ENCODE peak calls at places on chromosomes 16 and 17, in six cellular contexts. One of them, this sample, is unnamed.
A peak's percentile ranks its signal among the peaks of the same experiment; 100 is the strongest.

GRCh38 chr16:3112058-3112880 is at the start of gene ZNF205:
- DNase-seq in T follicular helper cell: no peak
- DNase-seq in NCI-H1436: peak; percentile 70
- DNase-seq in upper lobe of right lung: peak; percentile 90
- DNase-seq in EL: peak; percentile 74
- DNase-seq in NCI-H748 treated with DMSO at 0.1 percent for 48 hours: peak; percentile 11
- DNase-seq in this sample: peak; percentile 95

GRCh38 chr17:12737740-12738469 is 51.4 kb upstream of the ARHGAP44 start:
- DNase-seq in T follicular helper cell: no peak
- DNase-seq in NCI-H1436: no peak
- DNase-seq in upper lobe of right lung: no peak
- DNase-seq in EL: no peak
- DNase-seq in NCI-H748 treated with DMSO at 0.1 percent for 48 hours: no peak
- DNase-seq in this sample: no peak

GRCh38 chr16:56451753-56452689 is 667 bp downstream of the OGFOD1 start:
- DNase-seq in T follicular helper cell: no peak
- DNase-seq in NCI-H1436: peak; percentile 40
- DNase-seq in upper lobe of right lung: no peak
- DNase-seq in EL: peak; percentile 40
- DNase-seq in NCI-H748 treated with DMSO at 0.1 percent for 48 hours: no peak
- DNase-seq in this sample: peak; percentile 68

GRCh38 chr16:62067182-62067581 is 30.9 kb upstream of the CDH8 start:
- DNase-seq in T follicular helper cell: no peak
- DNase-seq in NCI-H1436: no peak
- DNase-seq in upper lobe of right lung: no peak
- DNase-seq in EL: no peak
- DNase-seq in NCI-H748 treated with DMSO at 0.1 percent for 48 hours: no peak
- DNase-seq in this sample: no peak

GRCh38 chr17:50265690-50266306 is 8.5 kb upstream of the TMEM92 start:
- DNase-seq in T follicular helper cell: no peak
- DNase-seq in NCI-H1436: no peak
- DNase-seq in upper lobe of right lung: peak; percentile 55
- DNase-seq in EL: no peak
- DNase-seq in NCI-H748 treated with DMSO at 0.1 percent for 48 hours: no peak
- DNase-seq in this sample: no peak

GRCh38 chr17:32822996-32823395 is 53.9 kb downstream of the MYO1D start:
- DNase-seq in T follicular helper cell: no peak
- DNase-seq in NCI-H1436: no peak
- DNase-seq in upper lobe of right lung: no peak
- DNase-seq in EL: peak; percentile 15
- DNase-seq in NCI-H748 treated with DMSO at 0.1 percent for 48 hours: no peak
- DNase-seq in this sample: no peak

GRCh38 chr16:2777231-2777902 is at the start of gene ELOB:
- DNase-seq in T follicular helper cell: peak; percentile 83
- DNase-seq in NCI-H1436: peak; percentile 74
- DNase-seq in upper lobe of right lung: peak; percentile 95
- DNase-seq in EL: peak; percentile 80
- DNase-seq in NCI-H748 treated with DMSO at 0.1 percent for 48 hours: peak; percentile 60
- DNase-seq in this sample: peak; percentile 89

GRCh38 chr16:52573365-52574104 is 26.6 kb upstream of the TOX3 start:
- DNase-seq in T follicular helper cell: no peak
- DNase-seq in NCI-H1436: no peak
- DNase-seq in upper lobe of right lung: no peak
- DNase-seq in EL: no peak
- DNase-seq in NCI-H748 treated with DMSO at 0.1 percent for 48 hours: peak; percentile 50
- DNase-seq in this sample: no peak

GRCh38 chr17:46976626-46977270 is 2.3 kb downstream of the RPRML start:
- DNase-seq in T follicular helper cell: no peak
- DNase-seq in NCI-H1436: no peak
- DNase-seq in upper lobe of right lung: no peak
- DNase-seq in EL: no peak
- DNase-seq in NCI-H748 treated with DMSO at 0.1 percent for 48 hours: no peak
- DNase-seq in this sample: no peak

GRCh38 chr17:38428643-38429371 is 543 bp downstream of the ARHGAP23 start:
- DNase-seq in T follicular helper cell: no peak
- DNase-seq in NCI-H1436: no peak
- DNase-seq in upper lobe of right lung: peak; percentile 76
- DNase-seq in EL: peak; percentile 77
- DNase-seq in NCI-H748 treated with DMSO at 0.1 percent for 48 hours: no peak
- DNase-seq in this sample: no peak

GRCh38 chr17:9644910-9645751 is at the start of gene USP43:
- DNase-seq in T follicular helper cell: no peak
- DNase-seq in NCI-H1436: peak; percentile 34
- DNase-seq in upper lobe of right lung: peak; percentile 87
- DNase-seq in EL: peak; percentile 45
- DNase-seq in NCI-H748 treated with DMSO at 0.1 percent for 48 hours: peak; percentile 73
- DNase-seq in this sample: peak; percentile 82

GRCh38 chr16:64236351-64236750 is 885.5 kb downstream of the CDH11 start:
- DNase-seq in T follicular helper cell: no peak
- DNase-seq in NCI-H1436: no peak
- DNase-seq in upper lobe of right lung: no peak
- DNase-seq in EL: no peak
- DNase-seq in NCI-H748 treated with DMSO at 0.1 percent for 48 hours: no peak
- DNase-seq in this sample: no peak

GRCh38 chr17:4949321-4950074 is 1.2 kb upstream of the PFN1 start:
- DNase-seq in T follicular helper cell: peak; percentile 68
- DNase-seq in NCI-H1436: peak; percentile 33
- DNase-seq in upper lobe of right lung: peak; percentile 94
- DNase-seq in EL: peak; percentile 76
- DNase-seq in NCI-H748 treated with DMSO at 0.1 percent for 48 hours: peak; percentile 16
- DNase-seq in this sample: peak; percentile 30

GRCh38 chr17:7914771-7915610 is 1.1 kb downstream of the RNF227 start:
- DNase-seq in T follicular helper cell: no peak
- DNase-seq in NCI-H1436: no peak
- DNase-seq in upper lobe of right lung: no peak
- DNase-seq in EL: no peak
- DNase-seq in NCI-H748 treated with DMSO at 0.1 percent for 48 hours: peak; percentile 58
- DNase-seq in this sample: peak; percentile 48

GRCh38 chr16:68287276-68288251 is 23.2 kb downstream of the SLC7A6OS start:
- DNase-seq in T follicular helper cell: no peak
- DNase-seq in NCI-H1436: no peak
- DNase-seq in upper lobe of right lung: no peak
- DNase-seq in EL: peak; percentile 95
- DNase-seq in NCI-H748 treated with DMSO at 0.1 percent for 48 hours: no peak
- DNase-seq in this sample: no peak

GRCh38 chr16:87291944-87292343 is 25.2 kb downstream of the C16orf95 start:
- DNase-seq in T follicular helper cell: no peak
- DNase-seq in NCI-H1436: no peak
- DNase-seq in upper lobe of right lung: no peak
- DNase-seq in EL: no peak
- DNase-seq in NCI-H748 treated with DMSO at 0.1 percent for 48 hours: no peak
- DNase-seq in this sample: no peak

GRCh38 chr17:52096056-52096455 is 62.5 kb downstream of the CA10 start:
- DNase-seq in T follicular helper cell: no peak
- DNase-seq in NCI-H1436: no peak
- DNase-seq in upper lobe of right lung: no peak
- DNase-seq in EL: no peak
- DNase-seq in NCI-H748 treated with DMSO at 0.1 percent for 48 hours: no peak
- DNase-seq in this sample: no peak

GRCh38 chr16:73036074-73036826 is 11.7 kb downstream of the ZFHX3 start:
- DNase-seq in T follicular helper cell: no peak
- DNase-seq in NCI-H1436: no peak
- DNase-seq in upper lobe of right lung: peak; percentile 50
- DNase-seq in EL: no peak
- DNase-seq in NCI-H748 treated with DMSO at 0.1 percent for 48 hours: no peak
- DNase-seq in this sample: no peak

This sample was measured in NCI-H1417.